ENCODE peak calls at places on chromosome 6, in six cellular contexts. Y is left ventricle myocardium superior, J is heart left ventricle, V is WERI-Rb-1, X is RWPE1, A is uterus. P is an unnamed sample.

GRCh38 chr6:89385156-89385667 is 26.9 kb downstream of the RRAGD start:
- DNase-seq in X (peak), Y (no peak), V (peak), J (no peak), A (peak), P (peak)

GRCh38 chr6:158669145-158670035 is 19.5 kb downstream of the SYTL3 start:
- DNase-seq in V (no peak), A (no peak), J (no peak), X (peak), Y (no peak), P (no peak)

GRCh38 chr6:49497308-49497707 is 2.4 kb upstream of the GLYATL3 start:
- DNase-seq in V (no peak), A (no peak), Y (no peak), X (no peak), J (no peak), P (no peak)

GRCh38 chr6:36350681-36351091 is 14.0 kb upstream of the BNIP5 start:
- DNase-seq in A (peak), V (no peak), Y (no peak), X (no peak), J (no peak), P (peak)

GRCh38 chr6:26124550-26125014 is 37.4 kb downstream of the HFE start:
- DNase-seq in Y (no peak), X (no peak), J (no peak), A (no peak), V (no peak), P (no peak)

GRCh38 chr6:107665386-107665785 is 158.7 kb downstream of the SCML4 start:
- DNase-seq in V (no peak), A (no peak), Y (no peak), J (no peak), X (no peak), P (no peak)

GRCh38 chr6:75991941-75992340 is 80.5 kb downstream of the IMPG1 start:
- DNase-seq in X (no peak), A (no peak), J (no peak), V (peak), Y (no peak), P (no peak)

GRCh38 chr6:132147530-132148011 is 196.4 kb upstream of the CCN2 start:
- DNase-seq in Y (no peak), V (no peak), X (no peak), J (peak), A (no peak), P (no peak)

GRCh38 chr6:54014440-54014839 is 96.8 kb upstream of the MLIP start:
- DNase-seq in A (no peak), X (no peak), Y (no peak), V (no peak), J (no peak), P (no peak)

GRCh38 chr6:21115111-21115510 is 478.4 kb upstream of the SOX4 start:
- DNase-seq in V (no peak), J (peak), A (no peak), X (no peak), Y (peak), P (no peak)

GRCh38 chr6:130968486-130968885 is 94.6 kb downstream of the EPB41L2 start:
- DNase-seq in J (no peak), X (no peak), Y (no peak), V (no peak), A (no peak), P (no peak)

GRCh38 chr6:86203044-86203443 is 560.4 kb upstream of the SYNCRIP start:
- DNase-seq in Y (no peak), J (no peak), A (no peak), X (no peak), V (no peak), P (no peak)

GRCh38 chr6:147390909-147391536 is 117.5 kb upstream of the SAMD5 start:
- DNase-seq in J (no peak), A (no peak), Y (no peak), V (peak), X (peak), P (peak)

GRCh38 chr6:151060096-151060741 is 179.5 kb upstream of the AKAP12 start:
- DNase-seq in Y (no peak), A (peak), V (no peak), X (peak), J (no peak), P (peak)

GRCh38 chr6:47464052-47464451 is 13.5 kb upstream of the CD2AP start:
- DNase-seq in X (no peak), V (no peak), A (no peak), J (no peak), Y (no peak), P (no peak)

GRCh38 chr6:18110160-18110559 is 12.3 kb downstream of the NHLRC1 start:
- DNase-seq in A (no peak), V (no peak), Y (no peak), J (no peak), X (no peak), P (no peak)

GRCh38 chr6:135159531-135159930 is 21.6 kb upstream of the MYB start:
- DNase-seq in X (no peak), J (no peak), Y (no peak), A (no peak), V (no peak), P (no peak)

GRCh38 chr6:38270367-38270766 is 369.4 kb downstream of the BTBD9 start:
- DNase-seq in X (no peak), A (no peak), V (no peak), J (no peak), Y (no peak), P (no peak)

GRCh38 chr6:121531658-121532167 is 96.3 kb downstream of the GJA1 start:
- DNase-seq in X (no peak), V (no peak), A (no peak), Y (no peak), J (no peak), P (no peak)

GRCh38 chr6:79635179-79635578 is 4.0 kb downstream of the SH3BGRL2 start:
- DNase-seq in V (no peak), Y (no peak), J (no peak), X (peak), A (no peak), P (peak)

GRCh38 chr6:137277971-137278602 is 58.9 kb upstream of the IFNGR1 start:
- DNase-seq in V (no peak), J (no peak), Y (no peak), X (peak), A (no peak), P (no peak)

GRCh38 chr6:26159417-26160273 is 72.4 kb downstream of the HFE start:
- DNase-seq in J (no peak), V (no peak), A (no peak), Y (no peak), X (no peak), P (no peak)

GRCh38 chr6:42338573-42339218 is 113.0 kb downstream of the TRERF1 start:
- DNase-seq in J (no peak), A (no peak), X (peak), Y (no peak), V (no peak), P (peak)

GRCh38 chr6:169420912-169421543 is 167.4 kb upstream of the THBS2 start:
- DNase-seq in V (peak), X (no peak), J (no peak), Y (no peak), A (no peak), P (no peak)

GRCh38 chr6:136647363-136647763 is 97.1 kb upstream of the MAP7 start:
- DNase-seq in V (no peak), A (no peak), J (no peak), X (no peak), Y (no peak), P (no peak)

GRCh38 chr6:137711929-137712328 is 155.1 kb upstream of the TNFAIP3 start:
- DNase-seq in Y (no peak), A (no peak), J (no peak), X (no peak), V (no peak), P (no peak)

GRCh38 chr6:145963216-145964068 is 716 bp downstream of the SHPRH start:
- DNase-seq in V (no peak), X (peak), Y (peak), A (no peak), J (no peak), P (peak)

GRCh38 chr6:87588756-87589407 is 905 bp downstream of the RARS2 start:
- DNase-seq in X (no peak), A (no peak), J (no peak), Y (no peak), V (no peak), P (no peak)

GRCh38 chr6:79676785-79677736 is 45.9 kb downstream of the SH3BGRL2 start:
- DNase-seq in X (no peak), J (no peak), A (no peak), Y (no peak), V (no peak), P (no peak)

GRCh38 chr6:146990284-146990683 is 213.9 kb upstream of the STXBP5 start:
- DNase-seq in J (no peak), V (no peak), X (no peak), Y (no peak), A (no peak), P (no peak)

GRCh38 chr6:11012976-11013375 is 31.1 kb downstream of the ELOVL2 start:
- DNase-seq in A (no peak), Y (no peak), X (no peak), J (no peak), V (no peak), P (no peak)